ENCODE peak calls at places on chromosomes 13 and 19, in nine cellular contexts. V, A, O, F, U, B, X, I and P are unnamed samples.

GRCh38 chr19:940591-941291 is 14.9 kb downstream of the ARID3A start:
- DNase-seq in A (no peak), B (peak; percentile 66), U (peak; percentile 83), F (no peak), X (peak; percentile 44), O (peak; percentile 59), I (peak; percentile 68), V (no peak), P (no peak)

GRCh38 chr13:79593611-79594275 is 112.8 kb downstream of the NDFIP2 start:
- DNase-seq in X (no peak), A (no peak), O (peak; percentile 98), I (no peak), F (no peak), U (peak; percentile 92), V (no peak), B (no peak), P (peak; percentile 74)

GRCh38 chr19:44925114-44925891 is 10.9 kb downstream of the APOC1 start:
- DNase-seq in I (no peak), X (peak; percentile 65), V (no peak), B (peak; percentile 71), A (no peak), F (peak; percentile 60), U (peak; percentile 58), O (no peak), P (peak; percentile 91)

GRCh38 chr19:571127-571974 is 1.0 kb upstream of the BSG start:
- DNase-seq in B (no peak), O (no peak), U (peak; percentile 30), V (peak; percentile 71), I (peak; percentile 76), X (no peak), A (peak; percentile 38), F (no peak), P (no peak)

GRCh38 chr19:17090501-17091074 is 15.0 kb downstream of the MYO9B start:
- DNase-seq in O (peak; percentile 32), U (no peak), V (no peak), X (no peak), B (no peak), A (no peak), F (no peak), I (no peak), P (no peak)

GRCh38 chr19:51808333-51808986 is 13.5 kb downstream of the FPR3 start:
- DNase-seq in O (peak; percentile 68), F (peak; percentile 34), V (no peak), X (no peak), U (peak; percentile 88), B (no peak), A (no peak), I (peak; percentile 25), P (peak; percentile 24)

GRCh38 chr19:27679399-27679798 is 1533.6 kb downstream of the UQCRFS1 start:
- DNase-seq in U (no peak), V (no peak), O (no peak), B (no peak), A (no peak), X (no peak), F (no peak), I (no peak), P (no peak)

GRCh38 chr19:45667620-45668341 is at the start of gene GIPR:
- DNase-seq in V (peak; percentile 66), X (no peak), I (peak; percentile 86), B (no peak), F (peak; percentile 51), O (peak; percentile 79), U (no peak), A (peak; percentile 85), P (no peak)

GRCh38 chr19:57633832-57634131 is 814 bp downstream of the ZNF211 start:
- DNase-seq in V (no peak), U (no peak), B (no peak), F (no peak), O (no peak), I (no peak), X (no peak), A (no peak), P (no peak)

GRCh38 chr13:114200673-114201005 is 21.6 kb downstream of the CFAP97D2 start:
- DNase-seq in I (no peak), U (peak; percentile 19), B (no peak), V (no peak), X (no peak), F (no peak), A (peak; percentile 31), O (no peak), P (peak; percentile 48)

GRCh38 chr19:53365134-53365898 is at the start of gene ZNF525:
- DNase-seq in I (peak; percentile 63), O (peak; percentile 89), B (peak; percentile 83), X (peak; percentile 68), F (peak; percentile 81), V (peak; percentile 93), U (peak; percentile 71), A (peak; percentile 87), P (peak; percentile 61)

GRCh38 chr13:45180713-45181601 is 19.9 kb downstream of the KCTD4 start:
- DNase-seq in O (no peak), A (no peak), I (no peak), U (no peak), X (no peak), F (no peak), V (no peak), B (no peak), P (no peak)

GRCh38 chr13:114339779-114340534 is 25.7 kb downstream of the CHAMP1 start:
- DNase-seq in A (no peak), B (no peak), I (peak; percentile 59), U (peak; percentile 53), F (no peak), V (no peak), O (peak; percentile 33), X (no peak), P (peak; percentile 75)

GRCh38 chr19:50205681-50206138 is 2.3 kb downstream of the MYH14 start:
- DNase-seq in I (no peak), B (no peak), X (no peak), U (no peak), V (peak; percentile 9), O (no peak), F (no peak), A (no peak), P (no peak)

GRCh38 chr19:771332-771785 is 20.4 kb downstream of the MISP start:
- DNase-seq in I (peak; percentile 81), U (peak; percentile 47), V (peak; percentile 62), O (peak; percentile 28), A (peak; percentile 60), X (no peak), B (no peak), F (no peak), P (no peak)

DNA sequence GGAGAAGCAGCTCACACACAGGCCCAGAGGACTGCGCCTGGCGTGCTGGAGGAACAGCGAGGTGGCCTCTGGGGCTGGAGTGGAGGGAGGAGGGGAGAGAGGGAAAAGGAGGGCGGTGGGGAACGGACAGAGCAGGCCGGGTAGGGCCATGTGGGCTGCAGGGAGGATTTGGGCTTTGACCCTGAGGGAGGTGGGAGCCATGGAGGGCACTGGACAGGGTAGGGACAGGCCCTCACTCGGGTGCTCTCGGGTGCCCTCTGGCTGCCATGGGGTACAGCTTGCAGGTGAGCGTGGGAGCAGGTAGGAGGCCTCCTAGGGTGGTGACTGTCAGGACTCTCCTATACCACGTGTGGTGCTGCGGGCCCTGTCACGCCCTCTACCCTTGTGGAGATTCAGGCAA is 22.8 kb downstream of the PLIN4 start:
- DNase-seq in U (no peak), F (no peak), I (peak; percentile 41), V (no peak), A (no peak), B (no peak), X (no peak), O (peak; percentile 32), P (no peak)
- TF ChIP-seq CTCF in U (peak; percentile 17), F (no peak), I (peak; percentile 22), V (no peak), A (no peak), B (no peak), X (peak; percentile 10), O (peak; percentile 45), P (no peak)

GRCh38 chr13:41925014-41925413 is 35.9 kb downstream of the VWA8 start:
- DNase-seq in O (no peak), V (no peak), A (no peak), I (no peak), F (no peak), U (no peak), B (no peak), X (no peak), P (no peak)
- H3K4me3 ChIP-seq in O (no peak overlapping the region), V (no peak overlapping the region), A (no peak overlapping the region), I (no peak overlapping the region), F (no peak overlapping the region), U (no peak overlapping the region), B (no peak overlapping the region), X (no peak overlapping the region), P (no peak overlapping the region)

DNA sequence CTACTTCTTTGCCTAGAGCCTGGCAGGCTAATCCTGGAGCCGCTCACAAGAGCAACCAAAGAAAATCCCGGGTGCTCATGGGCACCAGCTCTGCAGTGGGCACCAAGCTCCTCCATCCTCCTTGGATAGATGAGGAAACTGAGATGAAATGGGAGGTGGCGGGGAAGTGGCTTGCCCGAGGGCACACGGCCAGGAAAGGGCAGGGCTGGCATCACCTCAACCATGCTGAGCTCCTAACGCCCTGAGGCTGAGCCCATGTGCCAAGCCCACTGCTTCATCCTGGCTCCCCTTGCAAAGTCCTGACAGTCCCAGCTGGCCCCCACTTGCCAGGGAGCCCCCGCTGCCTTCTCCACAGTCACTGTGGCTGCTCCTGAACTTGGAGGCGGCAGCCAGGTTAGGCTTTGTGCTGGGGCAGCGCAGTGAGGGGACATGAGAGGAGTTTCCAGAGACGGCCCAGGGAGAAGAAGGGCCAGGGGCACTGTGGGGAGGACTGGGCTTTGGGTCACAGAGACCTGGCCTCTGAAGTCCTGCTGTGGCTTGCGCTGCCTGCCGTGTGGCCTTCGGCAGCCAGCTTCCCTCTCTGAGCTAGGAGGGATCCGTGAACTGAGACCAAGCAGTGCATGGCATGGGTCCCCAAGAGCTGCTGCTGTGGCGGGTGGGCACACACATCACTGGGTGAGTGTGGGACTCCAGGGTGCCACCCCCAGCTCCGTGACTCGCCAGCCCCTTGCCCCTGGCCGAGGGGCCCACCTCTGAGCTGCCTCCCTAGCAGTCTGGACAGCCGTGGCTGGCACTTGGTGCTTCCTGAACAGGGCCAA is 17.5 kb downstream of the TMED1 start:
- DNase-seq in O (no peak), V (no peak), U (no peak), B (no peak), X (no peak), F (no peak), A (no peak), I (no peak), P (peak; percentile 53)
- TF ChIP-seq CTCF in O (no peak), V (no peak), U (no peak), B (no peak), X (no peak), F (no peak), A (no peak), I (no peak), P (no peak)

DNA sequence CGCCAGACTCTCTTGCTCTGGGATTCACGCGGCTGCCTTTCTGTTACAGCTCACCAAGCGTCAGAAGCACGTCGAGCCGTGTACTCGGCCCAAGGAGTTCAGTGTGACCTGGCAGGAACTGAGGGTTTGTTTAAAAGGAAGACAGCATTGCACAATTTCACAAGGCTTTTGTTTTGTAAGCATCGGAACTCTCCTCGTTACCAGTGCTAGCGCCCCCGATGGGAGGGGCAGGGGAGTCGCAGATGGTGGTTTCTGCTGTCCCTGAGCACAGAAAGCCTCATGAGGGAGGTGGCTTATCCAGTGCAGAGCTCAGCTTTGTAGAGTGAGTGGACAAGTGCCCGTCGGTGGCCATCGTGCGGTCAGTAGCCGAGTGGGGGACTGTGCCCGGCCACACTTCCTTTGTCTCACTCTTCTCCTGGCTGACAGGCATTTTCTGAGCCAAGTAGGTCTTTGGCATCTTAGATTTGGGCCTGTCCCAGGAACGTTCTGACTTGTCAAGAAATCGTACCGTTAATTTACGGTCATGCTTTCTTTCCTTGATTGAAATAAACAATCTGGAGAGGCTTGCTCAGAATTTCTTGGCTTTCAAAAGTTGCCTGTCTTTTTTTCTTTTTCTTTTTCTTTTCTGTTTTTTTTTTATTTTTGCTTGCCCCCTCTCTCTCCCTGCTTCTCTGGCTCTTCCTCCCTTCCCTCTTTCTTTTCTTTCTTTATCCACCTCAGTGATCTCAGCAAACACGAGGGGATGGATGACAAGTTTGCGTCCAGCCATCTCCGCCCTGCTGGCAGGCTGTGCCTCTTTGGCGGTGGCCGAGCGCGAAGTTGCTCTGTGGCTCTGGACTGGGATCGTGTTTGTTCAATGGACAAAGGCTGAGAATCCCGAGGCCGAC is 7.7 kb downstream of the KDM4B start:
- DNase-seq in U (peak; percentile 98), X (no peak), O (peak; percentile 90), F (peak; percentile 57), A (no peak), I (peak; percentile 79), B (peak; percentile 47), V (peak; percentile 44), P (peak; percentile 96)
- H3K4me3 ChIP-seq in U (peak overlapping the region; percentile 52), X (no peak overlapping the region), O (no peak overlapping the region), F (no peak overlapping the region), A (no peak overlapping the region), I (no peak overlapping the region), B (peak overlapping the region; percentile 1), V (no peak overlapping the region), P (no peak overlapping the region)